ENCODE peak calls at places on chromosome 18, in five cellular contexts. One of them, this sample, is unnamed.
A peak's percentile ranks its signal among the peaks of the same experiment; 100 is the strongest.

GRCh38 chr18:63936932-63937393 is 12.1 kb upstream of the HMSD start:
- DNase-seq in cardiac muscle cell: no peak
- DNase-seq in GM23338: no peak
- DNase-seq in GM18507: no peak
- DNase-seq in GM19239: no peak
- DNase-seq in this sample: no peak

GRCh38 chr18:9482790-9483189 is 7.5 kb downstream of the RALBP1 start:
- DNase-seq in cardiac muscle cell: no peak
- DNase-seq in GM23338: no peak
- DNase-seq in GM18507: no peak
- DNase-seq in GM19239: no peak
- DNase-seq in this sample: no peak

GRCh38 chr18:76397631-76398030 is 97.4 kb downstream of the ZNF516 start:
- DNase-seq in cardiac muscle cell: no peak
- DNase-seq in GM23338: no peak
- DNase-seq in GM18507: no peak
- DNase-seq in GM19239: no peak
- DNase-seq in this sample: no peak

GRCh38 chr18:58953627-58954026 is 89.0 kb downstream of the ZNF532 start:
- DNase-seq in cardiac muscle cell: peak; percentile 71
- DNase-seq in GM23338: no peak
- DNase-seq in GM18507: no peak
- DNase-seq in GM19239: no peak
- DNase-seq in this sample: no peak

GRCh38 chr18:30970201-30970816 is 72.2 kb downstream of the DSC3 start:
- DNase-seq in cardiac muscle cell: peak; percentile 32
- DNase-seq in GM23338: peak; percentile 71
- DNase-seq in GM18507: no peak
- DNase-seq in GM19239: no peak
- DNase-seq in this sample: peak; percentile 77

GRCh38 chr18:62523631-62524442 is 1.0 kb downstream of the ZCCHC2 start:
- DNase-seq in cardiac muscle cell: peak; percentile 77
- DNase-seq in GM23338: peak; percentile 70
- DNase-seq in GM18507: no peak
- DNase-seq in GM19239: no peak
- DNase-seq in this sample: peak; percentile 9

GRCh38 chr18:62634991-62635630 is 80.2 kb upstream of the PHLPP1 start:
- DNase-seq in cardiac muscle cell: no peak
- DNase-seq in GM23338: no peak
- DNase-seq in GM18507: no peak
- DNase-seq in GM19239: no peak
- DNase-seq in this sample: peak; percentile 89

GRCh38 chr18:1505856-1506255 is 601.2 kb downstream of the ADCYAP1 start:
- DNase-seq in cardiac muscle cell: no peak
- DNase-seq in GM23338: peak; percentile 47
- DNase-seq in GM18507: no peak
- DNase-seq in GM19239: no peak
- DNase-seq in this sample: peak; percentile 13

GRCh38 chr18:23683671-23684070 is 5.6 kb upstream of the LAMA3 start:
- DNase-seq in cardiac muscle cell: no peak
- DNase-seq in GM23338: no peak
- DNase-seq in GM18507: no peak
- DNase-seq in GM19239: no peak
- DNase-seq in this sample: peak; percentile 40

GRCh38 chr18:12304351-12305210 is 3.5 kb upstream of the TUBB6 start:
- DNase-seq in cardiac muscle cell: no peak
- DNase-seq in GM23338: no peak
- DNase-seq in GM18507: no peak
- DNase-seq in GM19239: no peak
- DNase-seq in this sample: peak; percentile 90

GRCh38 chr18:54805571-54806334 is 22.5 kb upstream of the RAB27B start:
- DNase-seq in cardiac muscle cell: peak; percentile 64
- DNase-seq in GM23338: no peak
- DNase-seq in GM18507: no peak
- DNase-seq in GM19239: no peak
- DNase-seq in this sample: peak; percentile 76

GRCh38 chr18:21786526-21786925 is 45.9 kb downstream of the MIB1 start:
- DNase-seq in cardiac muscle cell: no peak
- DNase-seq in GM23338: no peak
- DNase-seq in GM18507: no peak
- DNase-seq in GM19239: no peak
- DNase-seq in this sample: no peak

GRCh38 chr18:10130626-10131025 is 216.8 kb downstream of the VAPA start:
- DNase-seq in cardiac muscle cell: no peak
- DNase-seq in GM23338: no peak
- DNase-seq in GM18507: no peak
- DNase-seq in GM19239: no peak
- DNase-seq in this sample: no peak

GRCh38 chr18:65754121-65754520 is 3.3 kb downstream of the CDH7 start:
- DNase-seq in cardiac muscle cell: no peak
- DNase-seq in GM23338: peak; percentile 14
- DNase-seq in GM18507: no peak
- DNase-seq in GM19239: no peak
- DNase-seq in this sample: peak; percentile 7

GRCh38 chr18:42675810-42676209 is 439.7 kb downstream of the RIT2 start:
- DNase-seq in cardiac muscle cell: no peak
- DNase-seq in GM23338: no peak
- DNase-seq in GM18507: no peak
- DNase-seq in GM19239: no peak
- DNase-seq in this sample: no peak

GRCh38 chr18:10482363-10482984 is 28.0 kb downstream of the APCDD1 start:
- DNase-seq in cardiac muscle cell: no peak
- DNase-seq in GM23338: peak; percentile 45
- DNase-seq in GM18507: no peak
- DNase-seq in GM19239: no peak
- DNase-seq in this sample: no peak

GRCh38 chr18:34873966-34874365 is 163.9 kb downstream of the DTNA start:
- DNase-seq in cardiac muscle cell: no peak
- DNase-seq in GM23338: no peak
- DNase-seq in GM18507: no peak
- DNase-seq in GM19239: no peak
- DNase-seq in this sample: no peak

GRCh38 chr18:58528011-58528367 is 100.9 kb downstream of the ALPK2 start:
- DNase-seq in cardiac muscle cell: no peak
- DNase-seq in GM23338: no peak
- DNase-seq in GM18507: no peak
- DNase-seq in GM19239: no peak
- DNase-seq in this sample: no peak

GRCh38 chr18:5456577-5457466 is 87.0 kb downstream of the EPB41L3 start:
- DNase-seq in cardiac muscle cell: peak; percentile 37
- DNase-seq in GM23338: peak; percentile 63
- DNase-seq in GM18507: no peak
- DNase-seq in GM19239: no peak
- DNase-seq in this sample: no peak

GRCh38 chr18:77137851-77138250 is 5.3 kb upstream of the MBP start:
- DNase-seq in cardiac muscle cell: no peak
- DNase-seq in GM23338: no peak
- DNase-seq in GM18507: no peak
- DNase-seq in GM19239: no peak
- DNase-seq in this sample: no peak

GRCh38 chr18:13112982-13113381 is 105.6 kb upstream of the LDLRAD4 start:
- DNase-seq in cardiac muscle cell: peak; percentile 91
- DNase-seq in GM23338: peak; percentile 85
- DNase-seq in GM18507: no peak
- DNase-seq in GM19239: no peak
- DNase-seq in this sample: peak; percentile 7

GRCh38 chr18:48011926-48012469 is 81.5 kb upstream of the SMAD2 start:
- DNase-seq in cardiac muscle cell: no peak
- DNase-seq in GM23338: no peak
- DNase-seq in GM18507: no peak
- DNase-seq in GM19239: no peak
- DNase-seq in this sample: no peak

GRCh38 chr18:2846638-2847340 is at the start of gene EMILIN2:
- DNase-seq in cardiac muscle cell: peak; percentile 78
- DNase-seq in GM23338: peak; percentile 75
- DNase-seq in GM18507: no peak
- DNase-seq in GM19239: peak; percentile 63
- DNase-seq in this sample: peak; percentile 16

GRCh38 chr18:62386616-62387015 is 61.5 kb downstream of the TNFRSF11A start:
- DNase-seq in cardiac muscle cell: no peak
- DNase-seq in GM23338: no peak
- DNase-seq in GM18507: no peak
- DNase-seq in GM19239: no peak
- DNase-seq in this sample: no peak

GRCh38 chr18:56509656-56510055 is 128.7 kb downstream of the TXNL1 start:
- DNase-seq in cardiac muscle cell: no peak
- DNase-seq in GM23338: no peak
- DNase-seq in GM18507: no peak
- DNase-seq in GM19239: no peak
- DNase-seq in this sample: no peak

GRCh38 chr18:63444567-63444966 is 22.3 kb upstream of the VPS4B start:
- DNase-seq in cardiac muscle cell: no peak
- DNase-seq in GM23338: no peak
- DNase-seq in GM18507: no peak
- DNase-seq in GM19239: no peak
- DNase-seq in this sample: peak; percentile 99

GRCh38 chr18:63443820-63444219 is 21.5 kb upstream of the VPS4B start:
- DNase-seq in cardiac muscle cell: no peak
- DNase-seq in GM23338: no peak
- DNase-seq in GM18507: no peak
- DNase-seq in GM19239: no peak
- DNase-seq in this sample: peak; percentile 94

GRCh38 chr18:32386466-32386865 is 84.2 kb downstream of the GAREM1 start:
- DNase-seq in cardiac muscle cell: no peak
- DNase-seq in GM23338: no peak
- DNase-seq in GM18507: no peak
- DNase-seq in GM19239: no peak
- DNase-seq in this sample: no peak

GRCh38 chr18:51192026-51192425 is 5.5 kb downstream of the MEX3C start:
- DNase-seq in cardiac muscle cell: no peak
- DNase-seq in GM23338: no peak
- DNase-seq in GM18507: no peak
- DNase-seq in GM19239: no peak
- DNase-seq in this sample: no peak

GRCh38 chr18:31723998-31724711 is 36.5 kb downstream of the SLC25A52 start:
- DNase-seq in cardiac muscle cell: no peak
- DNase-seq in GM23338: no peak
- DNase-seq in GM18507: no peak
- DNase-seq in GM19239: no peak
- DNase-seq in this sample: no peak

GRCh38 chr18:61502472-61502871 is 169.2 kb downstream of the CDH20 start:
- DNase-seq in cardiac muscle cell: peak; percentile 77
- DNase-seq in GM23338: peak; percentile 84
- DNase-seq in GM18507: peak; percentile 2
- DNase-seq in GM19239: peak; percentile 30
- DNase-seq in this sample: peak; percentile 57

GRCh38 chr18:56286775-56287174 is 351.6 kb downstream of the TXNL1 start:
- DNase-seq in cardiac muscle cell: no peak
- DNase-seq in GM23338: no peak
- DNase-seq in GM18507: no peak
- DNase-seq in GM19239: no peak
- DNase-seq in this sample: peak; percentile 59

GRCh38 chr18:76455015-76455676 is 39.9 kb downstream of the ZNF516 start:
- DNase-seq in cardiac muscle cell: no peak
- DNase-seq in GM23338: no peak
- DNase-seq in GM18507: no peak
- DNase-seq in GM19239: no peak
- DNase-seq in this sample: no peak

GRCh38 chr18:70291295-70291574 is 2.4 kb downstream of the SOCS6 start:
- DNase-seq in cardiac muscle cell: no peak
- DNase-seq in GM23338: no peak
- DNase-seq in GM18507: no peak
- DNase-seq in GM19239: no peak
- DNase-seq in this sample: no peak

GRCh38 chr18:69580107-69580506 is 179.4 kb downstream of the DOK6 start:
- DNase-seq in cardiac muscle cell: no peak
- DNase-seq in GM23338: peak; percentile 28
- DNase-seq in GM18507: peak; percentile 2
- DNase-seq in GM19239: peak; percentile 0
- DNase-seq in this sample: no peak

GRCh38 chr18:6270791-6271216 is 143.9 kb downstream of the L3MBTL4 start:
- DNase-seq in cardiac muscle cell: no peak
- DNase-seq in GM23338: no peak
- DNase-seq in GM18507: no peak
- DNase-seq in GM19239: peak; percentile 14
- DNase-seq in this sample: no peak

GRCh38 chr18:23341383-23341782 is 111.7 kb upstream of the RIOK3 start:
- DNase-seq in cardiac muscle cell: no peak
- DNase-seq in GM23338: no peak
- DNase-seq in GM18507: no peak
- DNase-seq in GM19239: no peak
- DNase-seq in this sample: peak; percentile 49